ENCODE peak calls at places on chromosome 4, in seven cellular contexts. One of them, this sample, is unnamed.

GRCh38 chr4:111959202-111959601 is 186.1 kb upstream of the FAM241A start:
- DNase-seq in A549: peak
- DNase-seq in ovary: no peak
- DNase-seq in fibroblast of pulmonary artery: peak
- DNase-seq in mesenchymal stem cell: peak
- DNase-seq in NB4: peak
- DNase-seq in cardiac fibroblast: peak
- DNase-seq in this sample: peak

GRCh38 chr4:34043131-34043530 is 2201.2 kb downstream of the ARAP2 start:
- DNase-seq in A549: no peak
- DNase-seq in ovary: no peak
- DNase-seq in fibroblast of pulmonary artery: peak
- DNase-seq in mesenchymal stem cell: peak
- DNase-seq in NB4: no peak
- DNase-seq in cardiac fibroblast: peak
- DNase-seq in this sample: peak

GRCh38 chr4:165201806-165202205 is 5.6 kb upstream of the KLHL2 start:
- DNase-seq in A549: no peak
- DNase-seq in ovary: no peak
- DNase-seq in fibroblast of pulmonary artery: peak
- DNase-seq in mesenchymal stem cell: no peak
- DNase-seq in NB4: no peak
- DNase-seq in cardiac fibroblast: peak
- DNase-seq in this sample: no peak

GRCh38 chr4:81460837-81461233 is 10.9 kb downstream of the RASGEF1B start:
- DNase-seq in A549: no peak
- DNase-seq in ovary: no peak
- DNase-seq in fibroblast of pulmonary artery: no peak
- DNase-seq in mesenchymal stem cell: no peak
- DNase-seq in NB4: no peak
- DNase-seq in cardiac fibroblast: no peak
- DNase-seq in this sample: no peak

GRCh38 chr4:38489924-38490639 is 173.9 kb upstream of the KLF3 start:
- DNase-seq in A549: peak
- DNase-seq in ovary: no peak
- DNase-seq in fibroblast of pulmonary artery: peak
- DNase-seq in mesenchymal stem cell: peak
- DNase-seq in NB4: no peak
- DNase-seq in cardiac fibroblast: peak
- DNase-seq in this sample: no peak

GRCh38 chr4:57405359-57405758 is 295.2 kb upstream of the IGFBP7 start:
- DNase-seq in A549: peak
- DNase-seq in ovary: no peak
- DNase-seq in fibroblast of pulmonary artery: peak
- DNase-seq in mesenchymal stem cell: no peak
- DNase-seq in NB4: no peak
- DNase-seq in cardiac fibroblast: peak
- DNase-seq in this sample: no peak

GRCh38 chr4:56908206-56909082 is 744 bp downstream of the REST start:
- DNase-seq in A549: peak
- DNase-seq in ovary: peak
- DNase-seq in fibroblast of pulmonary artery: peak
- DNase-seq in mesenchymal stem cell: peak
- DNase-seq in NB4: peak
- DNase-seq in cardiac fibroblast: peak
- DNase-seq in this sample: peak

GRCh38 chr4:180664766-180665368 is 1578.3 kb upstream of the TENM3 start:
- DNase-seq in A549: peak
- DNase-seq in ovary: no peak
- DNase-seq in fibroblast of pulmonary artery: peak
- DNase-seq in mesenchymal stem cell: peak
- DNase-seq in NB4: peak
- DNase-seq in cardiac fibroblast: peak
- DNase-seq in this sample: peak

GRCh38 chr4:183554878-183555585 is 50.2 kb downstream of the ING2 start:
- DNase-seq in A549: no peak
- DNase-seq in ovary: no peak
- DNase-seq in fibroblast of pulmonary artery: no peak
- DNase-seq in mesenchymal stem cell: no peak
- DNase-seq in NB4: peak
- DNase-seq in cardiac fibroblast: no peak
- DNase-seq in this sample: no peak

GRCh38 chr4:88823058-88823919 is 125.7 kb upstream of the NAP1L5 start:
- DNase-seq in A549: peak
- DNase-seq in ovary: peak
- DNase-seq in fibroblast of pulmonary artery: peak
- DNase-seq in mesenchymal stem cell: peak
- DNase-seq in NB4: peak
- DNase-seq in cardiac fibroblast: peak
- DNase-seq in this sample: peak

GRCh38 chr4:1099684-1100335 is 13.6 kb downstream of the RNF212 start:
- DNase-seq in A549: no peak
- DNase-seq in ovary: no peak
- DNase-seq in fibroblast of pulmonary artery: no peak
- DNase-seq in mesenchymal stem cell: no peak
- DNase-seq in NB4: no peak
- DNase-seq in cardiac fibroblast: no peak
- DNase-seq in this sample: no peak

GRCh38 chr4:47383829-47384427 is 79.6 kb downstream of the COMMD8 start:
- DNase-seq in A549: peak
- DNase-seq in ovary: no peak
- DNase-seq in fibroblast of pulmonary artery: peak
- DNase-seq in mesenchymal stem cell: peak
- DNase-seq in NB4: peak
- DNase-seq in cardiac fibroblast: peak
- DNase-seq in this sample: peak

GRCh38 chr4:125750827-125751466 is 436.2 kb downstream of the FAT4 start:
- DNase-seq in A549: peak
- DNase-seq in ovary: no peak
- DNase-seq in fibroblast of pulmonary artery: peak
- DNase-seq in mesenchymal stem cell: peak
- DNase-seq in NB4: no peak
- DNase-seq in cardiac fibroblast: peak
- DNase-seq in this sample: peak

GRCh38 chr4:56757821-56758400 is 63.6 kb downstream of the SPINK2 start:
- DNase-seq in A549: peak
- DNase-seq in ovary: no peak
- DNase-seq in fibroblast of pulmonary artery: peak
- DNase-seq in mesenchymal stem cell: peak
- DNase-seq in NB4: peak
- DNase-seq in cardiac fibroblast: peak
- DNase-seq in this sample: peak

GRCh38 chr4:78551420-78552351 is at the start of gene ANXA3:
- DNase-seq in A549: no peak
- DNase-seq in ovary: peak
- DNase-seq in fibroblast of pulmonary artery: no peak
- DNase-seq in mesenchymal stem cell: peak
- DNase-seq in NB4: peak
- DNase-seq in cardiac fibroblast: no peak
- DNase-seq in this sample: no peak
- H3K4me3 ChIP-seq in A549: peak
- H3K4me3 ChIP-seq in ovary: peak
- H3K4me3 ChIP-seq in fibroblast of pulmonary artery: peak
- H3K4me3 ChIP-seq in mesenchymal stem cell: peak
- H3K4me3 ChIP-seq in NB4: peak
- H3K4me3 ChIP-seq in cardiac fibroblast: peak
- H3K4me3 ChIP-seq in this sample: peak

GRCh38 chr4:140732780-140733179 is 23.4 kb downstream of the TBC1D9 start:
- DNase-seq in A549: no peak
- DNase-seq in ovary: no peak
- DNase-seq in fibroblast of pulmonary artery: no peak
- DNase-seq in mesenchymal stem cell: no peak
- DNase-seq in NB4: no peak
- DNase-seq in cardiac fibroblast: no peak
- DNase-seq in this sample: no peak
- H3K4me3 ChIP-seq in A549: no peak
- H3K4me3 ChIP-seq in ovary: no peak
- H3K4me3 ChIP-seq in fibroblast of pulmonary artery: no peak
- H3K4me3 ChIP-seq in mesenchymal stem cell: no peak
- H3K4me3 ChIP-seq in NB4: no peak
- H3K4me3 ChIP-seq in cardiac fibroblast: no peak
- H3K4me3 ChIP-seq in this sample: no peak

DNA sequence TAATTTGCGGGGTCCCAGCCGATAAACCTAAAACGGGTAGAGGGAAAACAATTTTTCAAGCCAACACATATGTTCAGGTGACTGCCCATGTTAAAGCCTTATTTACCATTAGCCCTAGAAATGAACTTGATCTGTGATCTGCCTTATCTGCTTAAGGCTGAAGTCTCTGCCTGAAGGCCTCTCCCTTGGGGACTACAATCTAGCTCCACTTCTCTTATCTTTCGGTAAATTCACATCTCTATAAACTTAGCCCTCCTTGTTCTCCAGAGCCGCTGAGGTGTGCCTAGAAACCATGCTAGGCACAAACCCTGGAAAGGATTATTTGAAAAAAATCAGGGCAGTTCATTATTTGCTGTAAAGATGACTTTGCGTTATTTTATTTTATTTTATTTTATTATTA is 158.7 kb downstream of the CAMK2D start:
- DNase-seq in A549: no peak
- DNase-seq in ovary: no peak
- DNase-seq in fibroblast of pulmonary artery: no peak
- DNase-seq in mesenchymal stem cell: no peak
- DNase-seq in NB4: no peak
- DNase-seq in cardiac fibroblast: no peak
- DNase-seq in this sample: no peak
- H3K4me3 ChIP-seq in A549: no peak
- H3K4me3 ChIP-seq in ovary: no peak
- H3K4me3 ChIP-seq in fibroblast of pulmonary artery: no peak
- H3K4me3 ChIP-seq in mesenchymal stem cell: no peak
- H3K4me3 ChIP-seq in NB4: no peak
- H3K4me3 ChIP-seq in cardiac fibroblast: no peak
- H3K4me3 ChIP-seq in this sample: no peak

GRCh38 chr4:59535541-59535940 is 1664.6 kb upstream of the ADGRL3 start:
- DNase-seq in A549: no peak
- DNase-seq in ovary: no peak
- DNase-seq in fibroblast of pulmonary artery: no peak
- DNase-seq in mesenchymal stem cell: no peak
- DNase-seq in NB4: no peak
- DNase-seq in cardiac fibroblast: no peak
- DNase-seq in this sample: no peak
- H3K4me3 ChIP-seq in A549: no peak
- H3K4me3 ChIP-seq in ovary: no peak
- H3K4me3 ChIP-seq in fibroblast of pulmonary artery: no peak
- H3K4me3 ChIP-seq in mesenchymal stem cell: no peak
- H3K4me3 ChIP-seq in NB4: no peak
- H3K4me3 ChIP-seq in cardiac fibroblast: no peak
- H3K4me3 ChIP-seq in this sample: no peak

DNA sequence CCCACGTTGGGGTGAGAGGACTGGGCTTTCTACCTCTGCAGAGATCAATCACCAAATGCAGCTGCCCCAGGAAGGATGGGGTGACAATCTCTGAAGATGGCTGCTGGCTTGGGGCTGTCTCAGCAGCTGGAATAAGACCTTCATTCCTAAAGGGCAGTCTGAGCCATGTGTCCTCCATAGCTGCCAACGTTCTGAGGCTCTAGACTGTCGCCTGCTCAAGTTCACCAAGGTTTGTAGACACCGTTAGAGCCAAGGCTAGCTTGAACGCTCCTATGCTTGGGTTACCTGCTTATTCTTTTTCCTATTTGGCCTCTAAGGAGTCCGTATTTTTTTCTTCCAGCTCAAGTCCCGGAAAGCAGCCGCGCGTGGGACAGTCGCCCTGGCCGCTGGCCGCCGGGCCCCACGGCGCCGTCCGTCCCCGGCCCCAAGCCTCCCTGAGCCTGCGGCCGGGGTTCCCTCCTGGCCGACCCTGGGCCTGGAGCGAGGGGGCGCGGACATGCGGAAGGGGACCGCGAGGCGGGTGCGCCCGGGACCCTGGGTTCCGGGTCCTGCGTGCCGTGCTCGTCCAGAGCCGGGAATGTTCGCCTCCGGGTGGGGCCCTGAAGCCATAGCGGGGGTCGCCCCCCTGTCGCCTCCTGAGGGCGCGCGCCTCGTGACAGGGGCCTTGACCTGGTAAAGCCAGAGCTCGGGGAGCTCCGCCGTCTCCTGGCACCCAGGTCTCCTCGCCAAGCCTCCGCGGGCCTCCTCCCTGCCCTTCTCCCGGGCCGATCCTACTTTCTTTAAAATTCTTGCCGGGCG is 23.3 kb downstream of the MRFAP1 start:
- DNase-seq in A549: no peak
- DNase-seq in ovary: peak
- DNase-seq in fibroblast of pulmonary artery: no peak
- DNase-seq in mesenchymal stem cell: no peak
- DNase-seq in NB4: no peak
- DNase-seq in cardiac fibroblast: no peak
- DNase-seq in this sample: no peak
- H3K4me3 ChIP-seq in A549: peak
- H3K4me3 ChIP-seq in ovary: peak
- H3K4me3 ChIP-seq in fibroblast of pulmonary artery: no peak
- H3K4me3 ChIP-seq in mesenchymal stem cell: no peak
- H3K4me3 ChIP-seq in NB4: no peak
- H3K4me3 ChIP-seq in cardiac fibroblast: no peak
- H3K4me3 ChIP-seq in this sample: peak

DNA sequence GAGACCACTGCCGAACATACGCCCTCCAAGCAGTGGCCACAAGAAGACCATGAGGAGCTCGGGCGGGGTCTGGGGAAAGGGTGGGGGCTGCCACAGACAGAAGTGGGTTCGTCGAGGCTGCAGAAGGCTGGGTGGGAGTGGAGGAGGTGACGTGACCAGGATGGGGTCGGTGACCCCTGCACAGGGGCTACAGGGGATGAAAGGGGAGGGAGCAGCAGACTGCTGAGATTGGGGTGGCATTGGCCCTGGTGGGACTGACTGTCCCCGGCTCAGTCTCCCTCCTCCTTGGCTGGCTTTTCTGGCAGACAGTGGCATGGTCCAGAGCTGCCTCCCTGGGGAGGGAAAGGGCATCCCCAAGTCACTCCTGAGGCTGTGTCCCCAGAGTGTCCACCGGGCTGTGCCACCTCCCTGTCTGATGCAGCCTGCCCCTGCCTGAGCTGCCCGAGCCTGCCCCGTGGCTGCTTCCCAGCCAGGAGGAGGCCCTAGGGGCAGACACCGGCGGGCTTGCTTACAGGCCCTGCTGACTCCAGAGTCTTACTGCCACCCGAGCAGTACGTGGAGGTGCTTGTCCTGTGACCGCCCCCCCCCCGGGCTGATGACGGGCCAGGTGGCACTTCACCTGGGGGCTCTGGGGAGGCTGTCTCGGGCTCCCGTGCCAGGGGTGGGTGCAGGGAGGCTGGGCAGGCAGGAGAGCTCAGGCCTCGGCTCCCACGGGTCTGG is 7.2 kb downstream of the SH3BP2 start:
- DNase-seq in A549: no peak
- DNase-seq in ovary: peak
- DNase-seq in fibroblast of pulmonary artery: no peak
- DNase-seq in mesenchymal stem cell: no peak
- DNase-seq in NB4: peak
- DNase-seq in cardiac fibroblast: no peak
- DNase-seq in this sample: peak
- H3K4me3 ChIP-seq in A549: no peak
- H3K4me3 ChIP-seq in ovary: no peak
- H3K4me3 ChIP-seq in fibroblast of pulmonary artery: no peak
- H3K4me3 ChIP-seq in mesenchymal stem cell: no peak
- H3K4me3 ChIP-seq in NB4: no peak
- H3K4me3 ChIP-seq in cardiac fibroblast: no peak
- H3K4me3 ChIP-seq in this sample: no peak

DNA sequence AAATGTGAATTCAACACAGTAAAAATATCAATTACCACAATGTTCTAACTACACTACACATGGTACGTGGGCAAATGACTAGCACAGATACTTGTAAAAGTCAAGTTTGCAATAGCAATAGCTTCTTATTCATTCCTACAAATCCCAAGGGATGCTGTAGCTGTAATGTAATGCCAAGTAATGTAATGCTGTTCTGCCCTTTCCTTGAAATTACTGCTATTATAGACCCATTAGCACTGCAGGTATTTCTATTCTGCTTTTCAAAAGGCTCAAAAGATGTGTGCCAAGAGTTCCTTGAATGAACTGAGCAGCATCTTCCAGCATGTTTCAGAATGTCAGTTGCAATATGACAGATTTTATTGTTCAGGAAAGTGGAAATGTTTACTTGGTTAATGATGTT is 129.9 kb upstream of the BANK1 start:
- DNase-seq in A549: no peak
- DNase-seq in ovary: no peak
- DNase-seq in fibroblast of pulmonary artery: no peak
- DNase-seq in mesenchymal stem cell: no peak
- DNase-seq in NB4: no peak
- DNase-seq in cardiac fibroblast: peak
- DNase-seq in this sample: no peak
- H3K4me3 ChIP-seq in A549: no peak
- H3K4me3 ChIP-seq in ovary: no peak
- H3K4me3 ChIP-seq in fibroblast of pulmonary artery: no peak
- H3K4me3 ChIP-seq in mesenchymal stem cell: no peak
- H3K4me3 ChIP-seq in NB4: no peak
- H3K4me3 ChIP-seq in cardiac fibroblast: no peak
- H3K4me3 ChIP-seq in this sample: no peak

This sample was measured in foreskin fibroblast.